ENCODE peak calls at places on chromosomes 7 and 10, in five cellular contexts. One of them, this sample, is unnamed.
A peak's percentile ranks its signal among the peaks of the same experiment; 100 is the strongest.

GRCh38 chr10:101291254-101292193 is 62.3 kb upstream of the LBX1 start:
- DNase-seq in GDM1: peak; percentile 31
- DNase-seq in T-helper 22 cell: no peak
- DNase-seq in stimulated activated naive CD4-positive, alpha-beta T cell: peak; percentile 23
- DNase-seq in NCI-H1105 treated with DMSO at 0.1 percent for 48 hours: peak; percentile 77
- DNase-seq in this sample: peak; percentile 28

GRCh38 chr7:36075561-36075960 is 77.5 kb upstream of the EEPD1 start:
- DNase-seq in GDM1: no peak
- DNase-seq in T-helper 22 cell: no peak
- DNase-seq in stimulated activated naive CD4-positive, alpha-beta T cell: no peak
- DNase-seq in NCI-H1105 treated with DMSO at 0.1 percent for 48 hours: no peak
- DNase-seq in this sample: no peak

GRCh38 chr7:7791523-7791922 is 73.1 kb upstream of the RPA3 start:
- DNase-seq in GDM1: no peak
- DNase-seq in T-helper 22 cell: no peak
- DNase-seq in stimulated activated naive CD4-positive, alpha-beta T cell: no peak
- DNase-seq in NCI-H1105 treated with DMSO at 0.1 percent for 48 hours: no peak
- DNase-seq in this sample: no peak

GRCh38 chr7:57354195-57354594 is 95.8 kb upstream of the ZNF716 start:
- DNase-seq in GDM1: no peak
- DNase-seq in T-helper 22 cell: no peak
- DNase-seq in stimulated activated naive CD4-positive, alpha-beta T cell: no peak
- DNase-seq in NCI-H1105 treated with DMSO at 0.1 percent for 48 hours: no peak
- DNase-seq in this sample: no peak

GRCh38 chr7:78605131-78605530 is 806.6 kb downstream of the PHTF2 start:
- DNase-seq in GDM1: no peak
- DNase-seq in T-helper 22 cell: no peak
- DNase-seq in stimulated activated naive CD4-positive, alpha-beta T cell: no peak
- DNase-seq in NCI-H1105 treated with DMSO at 0.1 percent for 48 hours: no peak
- DNase-seq in this sample: no peak

GRCh38 chr7:100506356-100506930 is 22.7 kb downstream of the NYAP1 start:
- DNase-seq in GDM1: no peak
- DNase-seq in T-helper 22 cell: no peak
- DNase-seq in stimulated activated naive CD4-positive, alpha-beta T cell: no peak
- DNase-seq in NCI-H1105 treated with DMSO at 0.1 percent for 48 hours: no peak
- DNase-seq in this sample: peak; percentile 10

GRCh38 chr10:14532473-14533251 is 201.9 kb upstream of the FRMD4A start:
- DNase-seq in GDM1: no peak
- DNase-seq in T-helper 22 cell: no peak
- DNase-seq in stimulated activated naive CD4-positive, alpha-beta T cell: no peak
- DNase-seq in NCI-H1105 treated with DMSO at 0.1 percent for 48 hours: no peak
- DNase-seq in this sample: no peak

GRCh38 chr7:117172283-117172682 is 150.6 kb downstream of the WNT2 start:
- DNase-seq in GDM1: no peak
- DNase-seq in T-helper 22 cell: no peak
- DNase-seq in stimulated activated naive CD4-positive, alpha-beta T cell: no peak
- DNase-seq in NCI-H1105 treated with DMSO at 0.1 percent for 48 hours: no peak
- DNase-seq in this sample: no peak

GRCh38 chr7:81264116-81264515 is 345.3 kb upstream of the SEMA3C start:
- DNase-seq in GDM1: no peak
- DNase-seq in T-helper 22 cell: no peak
- DNase-seq in stimulated activated naive CD4-positive, alpha-beta T cell: no peak
- DNase-seq in NCI-H1105 treated with DMSO at 0.1 percent for 48 hours: peak; percentile 36
- DNase-seq in this sample: no peak

GRCh38 chr10:103890194-103890658 is 27.8 kb downstream of the STN1 start:
- DNase-seq in GDM1: no peak
- DNase-seq in T-helper 22 cell: no peak
- DNase-seq in stimulated activated naive CD4-positive, alpha-beta T cell: no peak
- DNase-seq in NCI-H1105 treated with DMSO at 0.1 percent for 48 hours: no peak
- DNase-seq in this sample: no peak

GRCh38 chr10:93812664-93813338 is 55.1 kb downstream of the LGI1 start:
- DNase-seq in GDM1: no peak
- DNase-seq in T-helper 22 cell: no peak
- DNase-seq in stimulated activated naive CD4-positive, alpha-beta T cell: no peak
- DNase-seq in NCI-H1105 treated with DMSO at 0.1 percent for 48 hours: no peak
- DNase-seq in this sample: no peak

GRCh38 chr10:47123889-47124288 is 176.1 kb upstream of the GDF10 start:
- DNase-seq in GDM1: no peak
- DNase-seq in T-helper 22 cell: no peak
- DNase-seq in stimulated activated naive CD4-positive, alpha-beta T cell: no peak
- DNase-seq in NCI-H1105 treated with DMSO at 0.1 percent for 48 hours: no peak
- DNase-seq in this sample: no peak

GRCh38 chr10:119353438-119353837 is 146.1 kb downstream of the GRK5 start:
- DNase-seq in GDM1: no peak
- DNase-seq in T-helper 22 cell: no peak
- DNase-seq in stimulated activated naive CD4-positive, alpha-beta T cell: no peak
- DNase-seq in NCI-H1105 treated with DMSO at 0.1 percent for 48 hours: no peak
- DNase-seq in this sample: no peak

GRCh38 chr10:117216028-117216427 is 18.7 kb downstream of the KCNK18 start:
- DNase-seq in GDM1: no peak
- DNase-seq in T-helper 22 cell: no peak
- DNase-seq in stimulated activated naive CD4-positive, alpha-beta T cell: no peak
- DNase-seq in NCI-H1105 treated with DMSO at 0.1 percent for 48 hours: no peak
- DNase-seq in this sample: no peak

GRCh38 chr7:120842131-120842621 is 15.8 kb downstream of the TSPAN12 start:
- DNase-seq in GDM1: no peak
- DNase-seq in T-helper 22 cell: no peak
- DNase-seq in stimulated activated naive CD4-positive, alpha-beta T cell: no peak
- DNase-seq in NCI-H1105 treated with DMSO at 0.1 percent for 48 hours: peak; percentile 86
- DNase-seq in this sample: peak; percentile 93

GRCh38 chr7:142883145-142883544 is 2.4 kb downstream of the TRPV6 start:
- DNase-seq in GDM1: no peak
- DNase-seq in T-helper 22 cell: no peak
- DNase-seq in stimulated activated naive CD4-positive, alpha-beta T cell: no peak
- DNase-seq in NCI-H1105 treated with DMSO at 0.1 percent for 48 hours: no peak
- DNase-seq in this sample: no peak

GRCh38 chr10:116621476-116621875 is 723 bp downstream of the PNLIPRP2 start:
- DNase-seq in GDM1: no peak
- DNase-seq in T-helper 22 cell: no peak
- DNase-seq in stimulated activated naive CD4-positive, alpha-beta T cell: no peak
- DNase-seq in NCI-H1105 treated with DMSO at 0.1 percent for 48 hours: no peak
- DNase-seq in this sample: no peak

GRCh38 chr10:93346712-93347111 is 135.4 kb downstream of the MYOF start:
- DNase-seq in GDM1: peak; percentile 19
- DNase-seq in T-helper 22 cell: no peak
- DNase-seq in stimulated activated naive CD4-positive, alpha-beta T cell: no peak
- DNase-seq in NCI-H1105 treated with DMSO at 0.1 percent for 48 hours: no peak
- DNase-seq in this sample: no peak

GRCh38 chr7:103065666-103066065 is 8.9 kb downstream of the FBXL13 start:
- DNase-seq in GDM1: peak; percentile 52
- DNase-seq in T-helper 22 cell: no peak
- DNase-seq in stimulated activated naive CD4-positive, alpha-beta T cell: peak; percentile 2
- DNase-seq in NCI-H1105 treated with DMSO at 0.1 percent for 48 hours: peak; percentile 27
- DNase-seq in this sample: peak; percentile 25

GRCh38 chr10:110610308-110610774 is 33.8 kb upstream of the RBM20 start:
- DNase-seq in GDM1: peak; percentile 36
- DNase-seq in T-helper 22 cell: no peak
- DNase-seq in stimulated activated naive CD4-positive, alpha-beta T cell: peak; percentile 74
- DNase-seq in NCI-H1105 treated with DMSO at 0.1 percent for 48 hours: peak; percentile 67
- DNase-seq in this sample: peak; percentile 38

GRCh38 chr10:110852255-110852896 is 19.4 kb upstream of the PDCD4 start:
- DNase-seq in GDM1: no peak
- DNase-seq in T-helper 22 cell: no peak
- DNase-seq in stimulated activated naive CD4-positive, alpha-beta T cell: no peak
- DNase-seq in NCI-H1105 treated with DMSO at 0.1 percent for 48 hours: no peak
- DNase-seq in this sample: no peak

GRCh38 chr7:1285556-1286301 is 53.1 kb downstream of the UNCX start:
- DNase-seq in GDM1: no peak
- DNase-seq in T-helper 22 cell: no peak
- DNase-seq in stimulated activated naive CD4-positive, alpha-beta T cell: no peak
- DNase-seq in NCI-H1105 treated with DMSO at 0.1 percent for 48 hours: no peak
- DNase-seq in this sample: no peak

GRCh38 chr7:40641717-40642116 is 506.9 kb downstream of the SUGCT start:
- DNase-seq in GDM1: no peak
- DNase-seq in T-helper 22 cell: no peak
- DNase-seq in stimulated activated naive CD4-positive, alpha-beta T cell: no peak
- DNase-seq in NCI-H1105 treated with DMSO at 0.1 percent for 48 hours: no peak
- DNase-seq in this sample: no peak

GRCh38 chr10:97000487-97001182 is 168.5 kb downstream of the LCOR start:
- DNase-seq in GDM1: no peak
- DNase-seq in T-helper 22 cell: no peak
- DNase-seq in stimulated activated naive CD4-positive, alpha-beta T cell: no peak
- DNase-seq in NCI-H1105 treated with DMSO at 0.1 percent for 48 hours: no peak
- DNase-seq in this sample: no peak

GRCh38 chr7:151008511-151009323 is 15.6 kb downstream of the ATG9B start:
- DNase-seq in GDM1: no peak
- DNase-seq in T-helper 22 cell: peak; percentile 75
- DNase-seq in stimulated activated naive CD4-positive, alpha-beta T cell: peak; percentile 85
- DNase-seq in NCI-H1105 treated with DMSO at 0.1 percent for 48 hours: no peak
- DNase-seq in this sample: no peak

GRCh38 chr7:7018290-7018689 is 164.1 kb upstream of the C1GALT1 start:
- DNase-seq in GDM1: no peak
- DNase-seq in T-helper 22 cell: no peak
- DNase-seq in stimulated activated naive CD4-positive, alpha-beta T cell: no peak
- DNase-seq in NCI-H1105 treated with DMSO at 0.1 percent for 48 hours: no peak
- DNase-seq in this sample: no peak

GRCh38 chr10:77149001-77149400 is 488.6 kb downstream of the KCNMA1 start:
- DNase-seq in GDM1: no peak
- DNase-seq in T-helper 22 cell: no peak
- DNase-seq in stimulated activated naive CD4-positive, alpha-beta T cell: no peak
- DNase-seq in NCI-H1105 treated with DMSO at 0.1 percent for 48 hours: no peak
- DNase-seq in this sample: no peak

GRCh38 chr10:82910301-82910700 is 1035.3 kb downstream of the NRG3 start:
- DNase-seq in GDM1: no peak
- DNase-seq in T-helper 22 cell: no peak
- DNase-seq in stimulated activated naive CD4-positive, alpha-beta T cell: no peak
- DNase-seq in NCI-H1105 treated with DMSO at 0.1 percent for 48 hours: no peak
- DNase-seq in this sample: no peak

GRCh38 chr7:94394399-94395140 is at the start of gene COL1A2:
- DNase-seq in GDM1: no peak
- DNase-seq in T-helper 22 cell: no peak
- DNase-seq in stimulated activated naive CD4-positive, alpha-beta T cell: no peak
- DNase-seq in NCI-H1105 treated with DMSO at 0.1 percent for 48 hours: no peak
- DNase-seq in this sample: no peak

GRCh38 chr7:131342864-131343263 is 15.2 kb downstream of the MKLN1 start:
- DNase-seq in GDM1: no peak
- DNase-seq in T-helper 22 cell: no peak
- DNase-seq in stimulated activated naive CD4-positive, alpha-beta T cell: no peak
- DNase-seq in NCI-H1105 treated with DMSO at 0.1 percent for 48 hours: no peak
- DNase-seq in this sample: no peak

GRCh38 chr10:132396495-132397035 is 435 bp upstream of the PWWP2B start:
- DNase-seq in GDM1: peak; percentile 40
- DNase-seq in T-helper 22 cell: peak; percentile 52
- DNase-seq in stimulated activated naive CD4-positive, alpha-beta T cell: peak; percentile 74
- DNase-seq in NCI-H1105 treated with DMSO at 0.1 percent for 48 hours: no peak
- DNase-seq in this sample: no peak

GRCh38 chr10:95208702-95209391 is 14.8 kb downstream of the ACSM6 start:
- DNase-seq in GDM1: no peak
- DNase-seq in T-helper 22 cell: no peak
- DNase-seq in stimulated activated naive CD4-positive, alpha-beta T cell: no peak
- DNase-seq in NCI-H1105 treated with DMSO at 0.1 percent for 48 hours: no peak
- DNase-seq in this sample: no peak

GRCh38 chr7:104341545-104341944 is 13.1 kb downstream of the LHFPL3 start:
- DNase-seq in GDM1: no peak
- DNase-seq in T-helper 22 cell: no peak
- DNase-seq in stimulated activated naive CD4-positive, alpha-beta T cell: no peak
- DNase-seq in NCI-H1105 treated with DMSO at 0.1 percent for 48 hours: peak; percentile 58
- DNase-seq in this sample: peak; percentile 55

GRCh38 chr10:12656518-12657142 is 307.3 kb downstream of the CAMK1D start:
- DNase-seq in GDM1: peak; percentile 50
- DNase-seq in T-helper 22 cell: no peak
- DNase-seq in stimulated activated naive CD4-positive, alpha-beta T cell: peak; percentile 68
- DNase-seq in NCI-H1105 treated with DMSO at 0.1 percent for 48 hours: peak; percentile 12
- DNase-seq in this sample: peak; percentile 23

GRCh38 chr7:883029-884021 is 7.0 kb downstream of the GET4 start:
- DNase-seq in GDM1: no peak
- DNase-seq in T-helper 22 cell: no peak
- DNase-seq in stimulated activated naive CD4-positive, alpha-beta T cell: no peak
- DNase-seq in NCI-H1105 treated with DMSO at 0.1 percent for 48 hours: no peak
- DNase-seq in this sample: no peak

This sample was measured in NCI-H526 treated with DMSO at 0.1 percent for 48 hours.